ENCODE peak calls at places on chromosomes 11 and 22, in four cellular contexts. U is lower lobe of right lung, B is body of pancreas, P is gastrocnemius medialis. O is an unnamed sample.

GRCh38 chr11:115191761-115192160 is 312.5 kb downstream of the CADM1 start:
- DNase-seq in U (no peak), B (no peak), P (no peak), O (no peak)

GRCh38 chr11:125479113-125479512 is 17.0 kb downstream of the FEZ1 start:
- DNase-seq in U (no peak), B (no peak), P (no peak), O (no peak)

GRCh38 chr11:65868076-65868667 is 4.4 kb downstream of the EFEMP2 start:
- DNase-seq in U (peak; percentile 47), B (no peak), P (no peak), O (no peak)

GRCh38 chr11:94876645-94877445 is 96.5 kb downstream of the CWC15 start:
- DNase-seq in U (peak; percentile 72), B (peak; percentile 48), P (peak; percentile 27), O (peak; percentile 93)

GRCh38 chr22:31611065-31611760 is 50.8 kb downstream of the PISD start:
- DNase-seq in U (peak; percentile 51), B (no peak), P (no peak), O (no peak)

GRCh38 chr11:116691779-116692178 is 81.0 kb downstream of the BUD13 start:
- DNase-seq in U (peak; percentile 54), B (peak; percentile 56), P (no peak), O (peak; percentile 58)

GRCh38 chr11:121426476-121427454 is 25.3 kb upstream of the SORL1 start:
- DNase-seq in U (peak; percentile 68), B (peak; percentile 45), P (no peak), O (no peak)

GRCh38 chr11:83744620-83745192 is 458.5 kb upstream of the CCDC90B start:
- DNase-seq in U (no peak), B (no peak), P (no peak), O (no peak)

GRCh38 chr11:103541186-103541795 is 432.1 kb downstream of the DYNC2H1 start:
- DNase-seq in U (no peak), B (peak; percentile 10), P (no peak), O (no peak)

GRCh38 chr11:108203075-108203474 is 19.4 kb downstream of the NPAT start:
- DNase-seq in U (no peak), B (no peak), P (no peak), O (no peak)

GRCh38 chr11:96101146-96101545 is 177.2 kb upstream of the MTMR2 start:
- DNase-seq in U (no peak), B (no peak), P (no peak), O (no peak)

GRCh38 chr11:86955111-86955673 is at the start of gene FZD4:
- DNase-seq in U (peak; percentile 93), B (peak; percentile 93), P (peak; percentile 85), O (peak; percentile 85)

GRCh38 chr11:19253149-19253540 is 12.4 kb upstream of the E2F8 start:
- DNase-seq in U (no peak), B (peak; percentile 51), P (no peak), O (no peak)

GRCh38 chr22:27578937-27579617 is 222.5 kb downstream of the MN1 start:
- DNase-seq in U (no peak), B (no peak), P (no peak), O (no peak)

GRCh38 chr11:22734628-22735345 is 68.4 kb downstream of the GAS2 start:
- DNase-seq in U (no peak), B (no peak), P (no peak), O (no peak)

GRCh38 chr11:102120437-102120935 is 10.2 kb downstream of the YAP1 start:
- DNase-seq in U (no peak), B (no peak), P (no peak), O (no peak)

GRCh38 chr22:35736166-35736565 is 18.5 kb downstream of the APOL5 start:
- DNase-seq in U (no peak), B (no peak), P (no peak), O (no peak)

GRCh38 chr22:45866398-45867117 is 110.4 kb downstream of the WNT7B start:
- DNase-seq in U (peak; percentile 41), B (no peak), P (no peak), O (peak; percentile 51)

GRCh38 chr22:46011627-46012181 is 34.7 kb upstream of the WNT7B start:
- DNase-seq in U (peak; percentile 37), B (no peak), P (no peak), O (no peak)

GRCh38 chr11:127986073-127986472 is 601.3 kb downstream of the ETS1 start:
- DNase-seq in U (no peak), B (no peak), P (no peak), O (no peak)

GRCh38 chr11:67664213-67664585 is 10.2 kb downstream of the ALDH3B2 start:
- DNase-seq in U (no peak), B (no peak), P (no peak), O (no peak)

GRCh38 chr22:29151316-29151715 is 54.4 kb upstream of the EMID1 start:
- DNase-seq in U (no peak), B (no peak), P (no peak), O (no peak)

GRCh38 chr11:41201156-41201555 is 258.3 kb downstream of the LRRC4C start:
- DNase-seq in U (no peak), B (no peak), P (no peak), O (no peak)

GRCh38 chr22:28105396-28105795 is 186.3 kb upstream of the PITPNB start:
- DNase-seq in U (no peak), B (no peak), P (no peak), O (no peak)

GRCh38 chr11:3227568-3228444 is 4.4 kb downstream of the MRGPRE start:
- DNase-seq in U (peak; percentile 40), B (no peak), P (no peak), O (peak; percentile 50)

GRCh38 chr11:33257897-33258630 is 883 bp downstream of the HIPK3 start:
- DNase-seq in U (peak; percentile 91), B (peak; percentile 84), P (peak; percentile 74), O (peak; percentile 91)

GRCh38 chr11:72511393-72512047 is 77.2 kb upstream of the CLPB start:
- DNase-seq in U (no peak), B (no peak), P (no peak), O (no peak)

GRCh38 chr11:115322553-115323203 is 181.5 kb downstream of the CADM1 start:
- DNase-seq in U (no peak), B (no peak), P (no peak), O (no peak)

GRCh38 chr11:118287006-118287405 is 17.5 kb upstream of the CD3E start:
- DNase-seq in U (no peak), B (no peak), P (no peak), O (no peak)

GRCh38 chr22:25102722-25103121 is 96.9 kb upstream of the CRYBB3 start:
- DNase-seq in U (no peak), B (no peak), P (no peak), O (no peak)

GRCh38 chr22:39351689-39352214 is 2.0 kb downstream of the SYNGR1 start:
- DNase-seq in U (no peak), B (no peak), P (no peak), O (no peak)

GRCh38 chr11:77095551-77096490 is 6.8 kb upstream of the OMP start:
- DNase-seq in U (peak; percentile 21), B (peak; percentile 80), P (no peak), O (no peak)

GRCh38 chr11:131108780-131109179 is 192.5 kb upstream of the SNX19 start:
- DNase-seq in U (no peak), B (no peak), P (no peak), O (no peak)

GRCh38 chr11:44351006-44351660 is 41.2 kb upstream of the ALX4 start:
- DNase-seq in U (no peak), B (no peak), P (no peak), O (no peak)

GRCh38 chr11:94774345-94774744 is 6.2 kb downstream of the AMOTL1 start:
- DNase-seq in U (no peak), B (no peak), P (peak; percentile 77), O (no peak)

GRCh38 chr11:122104381-122104780 is 11.6 kb downstream of the BLID start:
- DNase-seq in U (no peak), B (no peak), P (no peak), O (no peak)

GRCh38 chr22:29503811-29504372 is 23.9 kb downstream of the NEFH start:
- DNase-seq in U (no peak), B (peak; percentile 34), P (peak; percentile 16), O (peak; percentile 64)

GRCh38 chr22:20531404-20532181 is 24.2 kb downstream of the MED15 start:
- DNase-seq in U (peak; percentile 80), B (peak; percentile 32), P (peak; percentile 70), O (peak; percentile 66)

DNA sequence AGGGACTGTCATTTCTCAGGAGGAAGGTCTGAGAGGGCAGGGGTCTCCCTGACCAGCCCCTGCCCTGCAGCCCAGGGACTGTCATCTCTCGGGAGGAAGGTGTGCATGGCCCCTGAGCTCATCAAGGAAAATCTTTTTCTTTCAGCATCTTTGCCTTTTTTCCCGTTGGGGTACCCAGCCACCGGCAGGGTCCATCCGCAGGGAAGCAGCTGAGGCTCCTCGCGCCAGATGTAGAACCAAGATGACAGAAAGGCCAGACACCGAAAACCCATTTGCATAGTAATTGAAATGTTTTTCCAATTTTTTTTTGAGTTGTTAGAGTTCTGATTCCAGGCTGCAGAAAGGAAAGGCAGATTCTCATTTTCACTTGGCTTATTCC is 613.9 kb downstream of the TBC1D22A start:
- DNase-seq in U (peak; percentile 24), B (no peak), P (no peak), O (no peak)
- H3K9me3 ChIP-seq in U (no peaks in the 10 kb centered on the region), B (no peaks in the 10 kb centered on the region), P (no peaks in the 10 kb centered on the region), O (no peaks in the 10 kb centered on the region)

GRCh38 chr22:48643066-48643731 is 1184.5 kb downstream of the BRD1 start:
- DNase-seq in U (no peak), B (no peak), P (no peak), O (no peak)
- H3K9me3 ChIP-seq in U (no peaks in the 10 kb centered on the region), B (no peaks in the 10 kb centered on the region), P (no peaks in the 10 kb centered on the region), O (no peaks in the 10 kb centered on the region)

DNA sequence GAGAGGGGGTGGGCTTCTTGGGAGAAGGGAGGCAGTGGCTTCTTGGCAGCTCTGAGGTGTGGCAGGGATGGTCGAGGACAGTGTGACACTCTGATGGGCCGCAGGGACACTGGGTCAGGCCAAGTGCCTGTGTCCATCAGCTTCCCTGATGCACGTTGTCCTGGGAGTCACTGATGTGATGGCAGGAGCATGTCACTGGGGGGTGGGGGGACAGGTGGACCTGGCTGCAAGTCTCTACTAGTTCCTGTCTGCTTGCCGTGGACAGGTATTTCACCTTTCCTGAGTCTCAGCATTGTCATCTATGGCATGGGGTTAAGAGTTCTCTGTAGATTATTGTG is 592.9 kb downstream of the TBC1D22A start:
- DNase-seq in U (no peak), B (no peak), P (no peak), O (peak; percentile 40)
- H3K9me3 ChIP-seq in U (no peaks in the 10 kb centered on the region), B (no peaks in the 10 kb centered on the region), P (no peaks in the 10 kb centered on the region), O (no peaks in the 10 kb centered on the region)

DNA sequence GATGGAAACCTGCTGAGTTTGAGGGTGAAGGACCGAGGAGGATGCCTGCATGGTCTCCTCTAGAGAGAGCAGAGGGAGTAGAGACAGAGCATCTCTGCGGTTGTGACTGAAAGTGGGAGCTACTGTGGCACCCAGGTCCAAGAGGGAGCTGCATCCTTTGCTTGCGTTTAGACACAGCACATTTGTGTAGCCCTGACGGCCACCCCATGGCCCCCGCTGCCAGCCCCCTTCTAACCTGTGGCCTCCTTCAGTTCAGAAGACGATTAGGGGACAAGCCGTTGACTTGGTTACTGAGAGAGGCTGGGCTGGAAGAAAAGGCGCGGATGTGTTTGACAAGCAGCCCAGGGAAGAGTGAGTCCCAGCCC is 690.9 kb downstream of the BRD1 start:
- DNase-seq in U (no peak), B (no peak), P (no peak), O (no peak)
- H3K9me3 ChIP-seq in U (no peaks in the 10 kb centered on the region), B (no peaks in the 10 kb centered on the region), P (no peaks in the 10 kb centered on the region), O (no peaks in the 10 kb centered on the region)

GRCh38 chr22:47797546-47797945 is 1035.1 kb downstream of the TBC1D22A start:
- DNase-seq in U (no peak), B (no peak), P (no peak), O (no peak)
- H3K9me3 ChIP-seq in U (no peaks in the 10 kb centered on the region), B (no peaks in the 10 kb centered on the region), P (no peaks in the 10 kb centered on the region), O (no peaks in the 10 kb centered on the region)

O was measured in right atrium auricular region.